ENCODE peak calls at places on chromosomes 7 and 10, in five cellular contexts. R is fibroblast of the aortic adventitia, I is lung, L is H9, J is transverse colon. M is an unnamed sample.

GRCh38 chr10:821322-821721 is 110.2 kb downstream of the LARP4B start:
- DNase-seq in I (no peak), R (peak; percentile 40), J (no peak), L (no peak), M (no peak)

GRCh38 chr7:44375926-44376342 is 50.5 kb upstream of the CAMK2B start:
- DNase-seq in R (no peak), I (peak; percentile 21), L (peak; percentile 18), J (no peak), M (peak; percentile 79)

GRCh38 chr10:125116652-125117310 is 43.6 kb downstream of the CTBP2 start:
- DNase-seq in J (no peak), L (no peak), I (no peak), R (no peak), M (no peak)

GRCh38 chr7:88224596-88225275 is 4.9 kb upstream of the SRI start:
- DNase-seq in I (no peak), R (peak; percentile 75), J (no peak), L (no peak), M (no peak)

GRCh38 chr10:104262055-104262454 is 6.9 kb upstream of the GSTO2 start:
- DNase-seq in L (no peak), R (no peak), I (no peak), J (no peak), M (no peak)

GRCh38 chr10:11163990-11164805 is 146.5 kb downstream of the CELF2 start:
- DNase-seq in L (no peak), I (no peak), R (peak; percentile 17), J (no peak), M (no peak)

GRCh38 chr7:131212114-131212513 is 115.6 kb upstream of the MKLN1 start:
- DNase-seq in R (peak; percentile 33), L (peak; percentile 47), J (no peak), I (no peak), M (no peak)

GRCh38 chr10:98326621-98327027 is 58.6 kb upstream of the LOXL4 start:
- DNase-seq in L (no peak), R (no peak), I (no peak), J (no peak), M (no peak)

GRCh38 chr10:24989867-24990266 is 26.1 kb downstream of the ENKUR start:
- DNase-seq in R (peak; percentile 46), L (no peak), I (no peak), J (no peak), M (no peak)

GRCh38 chr7:26279405-26279804 is 12.3 kb upstream of the SNX10 start:
- DNase-seq in J (no peak), I (no peak), R (peak; percentile 5), L (no peak), M (no peak)

GRCh38 chr7:97845622-97846203 is 26.5 kb downstream of the ASNS start:
- DNase-seq in I (no peak), R (peak; percentile 48), L (no peak), J (no peak), M (no peak)

GRCh38 chr10:91313761-91314520 is 93.5 kb downstream of the PCGF5 start:
- DNase-seq in I (no peak), J (no peak), L (no peak), R (peak; percentile 58), M (no peak)

GRCh38 chr7:93196331-93196730 is 29.9 kb downstream of the HEPACAM2 start:
- DNase-seq in L (no peak), R (no peak), I (no peak), J (peak; percentile 10), M (no peak)

GRCh38 chr10:122176232-122176865 is 94.7 kb upstream of the BTBD16 start:
- DNase-seq in L (no peak), R (peak; percentile 20), J (no peak), I (no peak), M (no peak)

GRCh38 chr7:111735661-111736323 is 173.5 kb upstream of the IMMP2L start:
- DNase-seq in R (peak; percentile 87), L (peak; percentile 51), I (no peak), J (peak; percentile 50), M (no peak)
- TF ChIP-seq CTCF in R (peak; percentile 75), L (peak; percentile 90), I (peak; percentile 67), J (peak; percentile 87), M (peak; percentile 89)

DNA sequence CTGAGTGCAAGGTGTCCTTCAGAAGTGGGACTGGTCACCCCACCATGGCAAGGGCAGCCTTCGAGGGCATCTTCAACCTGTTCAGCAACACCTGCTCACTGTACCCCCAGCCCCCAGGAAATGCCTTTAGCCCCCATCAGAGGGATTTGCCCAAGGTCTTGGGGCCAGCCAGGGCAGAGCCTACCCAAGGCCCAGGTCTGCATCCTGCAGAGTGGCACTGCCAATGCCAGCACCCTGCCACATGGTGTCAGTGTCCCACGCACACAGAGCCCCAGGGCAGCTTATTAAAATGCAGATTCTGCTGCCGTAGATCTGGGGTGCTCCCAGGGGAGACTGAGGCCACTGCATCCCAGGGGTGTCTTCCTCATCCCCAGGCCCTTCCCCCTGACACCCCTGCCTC is 106.2 kb upstream of the KCTD7 start:
- DNase-seq in J (no peak), L (no peak), R (no peak), I (no peak), M (no peak)
- TF ChIP-seq CTCF in J (peak; percentile 23), L (peak; percentile 49), R (peak; percentile 27), I (no peak), M (peak; percentile 36)

GRCh38 chr10:117544729-117545140 is 2.2 kb downstream of the EMX2 start:
- DNase-seq in L (peak; percentile 33), R (no peak), J (no peak), I (no peak), M (no peak)
- TF ChIP-seq CTCF in L (no peak), R (no peak), J (no peak), I (no peak), M (no peak)

GRCh38 chr10:60099998-60100747 is 193.8 kb upstream of the CCDC6 start:
- DNase-seq in J (no peak), L (no peak), R (peak; percentile 85), I (no peak), M (no peak)

GRCh38 chr10:60098676-60099601 is 192.6 kb upstream of the CCDC6 start:
- DNase-seq in R (no peak), L (no peak), J (no peak), I (no peak), M (no peak)

GRCh38 chr10:60096761-60097513 is 190.6 kb upstream of the CCDC6 start:
- DNase-seq in I (no peak), R (no peak), J (no peak), L (no peak), M (no peak)

GRCh38 chr10:60105195-60105812 is 198.9 kb upstream of the CCDC6 start:
- DNase-seq in J (no peak), I (no peak), R (peak; percentile 43), L (no peak), M (no peak)

DNA sequence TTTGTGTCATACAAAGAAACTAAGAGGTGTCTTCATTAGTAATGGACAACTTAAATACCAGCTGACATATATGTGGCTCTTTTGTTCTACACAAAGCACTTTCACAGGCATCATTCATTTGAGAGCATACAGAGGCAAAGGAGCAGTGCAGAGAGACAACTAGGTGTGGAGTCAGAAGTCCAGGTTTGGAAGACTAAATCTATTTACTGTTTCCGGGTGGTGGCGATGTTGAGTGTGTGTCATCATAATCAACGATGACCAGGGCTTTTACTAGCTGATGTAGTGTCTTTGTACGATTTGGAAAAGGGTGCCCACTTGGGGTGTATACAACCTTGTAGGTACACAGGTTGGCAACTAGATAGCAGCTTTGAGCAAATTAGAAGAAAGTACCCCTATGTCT is 195.5 kb upstream of the CCDC6 start:
- DNase-seq in J (no peak), R (no peak), L (no peak), I (no peak), M (no peak)
- TF ChIP-seq CTCF in J (no peak), R (no peak), L (peak; percentile 25), I (no peak), M (no peak)

DNA sequence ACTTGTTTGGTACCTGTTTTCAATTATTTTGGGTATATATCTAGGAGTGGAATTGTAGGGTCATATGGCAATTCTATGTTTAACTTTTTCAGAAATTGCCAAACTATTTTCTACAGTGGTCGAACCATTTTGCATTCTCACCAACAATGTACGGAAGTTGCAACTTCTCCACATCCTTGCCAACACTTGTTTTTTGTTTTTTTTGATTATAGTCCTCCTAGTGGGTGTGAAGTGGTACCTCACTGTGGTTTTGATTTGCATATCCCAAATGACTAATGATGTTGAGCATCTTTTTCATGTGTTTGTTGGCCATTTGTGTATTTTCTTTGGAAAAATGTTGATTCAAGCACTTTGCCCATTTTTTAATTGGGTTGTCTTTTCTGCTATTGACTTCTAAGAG is 122.1 kb downstream of the RPS24 start:
- DNase-seq in L (no peak), J (no peak), I (no peak), R (no peak), M (no peak)
- TF ChIP-seq CTCF in L (peak; percentile 54), J (no peak), I (no peak), R (peak; percentile 15), M (no peak)

GRCh38 chr7:140283472-140283871 is 106.7 kb upstream of the KDM7A start:
- DNase-seq in I (no peak), J (no peak), L (no peak), R (no peak), M (no peak)
- TF ChIP-seq CTCF in I (no peak), J (no peak), L (no peak), R (no peak), M (no peak)

DNA sequence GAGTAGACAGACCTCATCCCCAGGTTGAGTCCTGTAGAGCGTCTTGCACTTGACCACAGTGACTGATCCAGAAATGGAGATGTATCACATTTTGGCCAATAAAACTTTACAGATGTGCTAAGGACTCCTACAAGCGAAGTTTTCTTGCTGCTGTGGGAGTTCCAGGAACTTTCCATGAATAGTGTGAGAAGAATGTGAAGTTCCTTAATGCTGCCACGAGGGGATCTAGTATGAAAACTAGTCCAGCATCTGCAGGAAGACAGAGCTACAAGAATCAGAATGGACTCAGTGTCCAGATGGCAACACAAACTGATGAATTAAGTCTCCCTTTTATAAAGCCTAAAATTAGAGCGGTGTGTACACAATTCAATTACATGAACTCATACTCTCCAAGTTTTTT is 14.8 kb upstream of the LSM8 start:
- DNase-seq in L (no peak), I (no peak), R (peak; percentile 21), J (no peak), M (no peak)
- TF ChIP-seq CTCF in L (no peak), I (no peak), R (peak; percentile 36), J (no peak), M (no peak)

DNA sequence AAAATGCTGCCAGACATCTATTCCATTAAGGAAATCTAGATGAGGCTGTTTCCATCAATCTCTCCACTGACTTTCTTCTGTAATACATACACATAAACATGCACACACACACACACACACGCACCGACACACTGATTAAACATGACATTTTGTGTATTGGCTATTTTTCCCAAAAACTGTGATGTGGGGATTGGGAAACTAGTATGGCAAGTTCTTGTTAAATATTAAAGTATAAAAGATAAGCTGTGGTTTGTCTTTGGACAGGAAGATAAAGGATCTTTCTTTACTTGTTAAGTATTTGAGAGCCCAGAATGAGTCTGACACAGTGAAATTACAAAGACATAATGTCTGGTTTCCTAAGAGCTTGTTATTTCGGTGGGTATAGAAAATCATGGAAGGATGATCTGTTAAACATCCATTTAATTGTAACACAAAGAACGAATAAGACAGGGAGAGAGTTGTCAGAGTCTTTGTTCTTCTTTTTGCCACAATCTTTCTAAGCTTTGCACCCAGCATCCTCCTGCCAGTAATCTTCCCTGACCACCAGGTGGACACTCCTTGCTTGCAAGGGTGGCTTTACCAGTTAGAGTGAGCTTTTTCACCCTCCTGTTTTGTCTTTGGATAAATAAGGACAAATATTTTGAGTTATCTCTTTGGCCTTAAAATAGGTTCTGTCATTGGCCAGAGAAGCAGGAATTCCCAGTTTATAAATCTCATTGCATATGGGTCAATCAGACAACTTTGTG is 177.2 kb upstream of the TMEM72 start:
- DNase-seq in L (no peak), R (peak; percentile 83), I (no peak), J (no peak), M (no peak)
- TF ChIP-seq CTCF in L (peak; percentile 60), R (peak; percentile 69), I (no peak), J (no peak), M (peak; percentile 21)

M was measured in osteocyte.